ENCODE peak calls at places on chromosomes 11 and 22, in seven cellular contexts. H is upper lobe of right lung, P is lower lobe of right lung, I is tibial nerve, F is hepatocyte, R is ovary, U is HepG2. L is an unnamed sample. For H3K4me1, the result is how much of the 10 kb centered on the place peaks cover.

GRCh38 chr22:25749420-25750169 is 7.6 kb downstream of the MYO18B start:
- DNase-seq in H (no peak), P (no peak), I (no peak), F (no peak), R (no peak), U (no peak), L (no peak)

GRCh38 chr11:2914475-2915195 is 14.6 kb downstream of the PHLDA2 start:
- DNase-seq in H (peak), P (peak), I (no peak), F (no peak), R (no peak), U (no peak), L (no peak)

GRCh38 chr22:27273386-27273785 is 528.2 kb downstream of the MN1 start:
- DNase-seq in H (no peak), P (no peak), I (no peak), F (no peak), R (no peak), U (no peak), L (no peak)

GRCh38 chr11:8867856-8868705 is 42.9 kb upstream of the AKIP1 start:
- DNase-seq in H (no peak), P (no peak), I (no peak), F (no peak), R (no peak), U (peak), L (peak)

GRCh38 chr11:76977791-76978190 is 56.4 kb upstream of the B3GNT6 start:
- DNase-seq in H (no peak), P (no peak), I (no peak), F (no peak), R (no peak), U (no peak), L (no peak)

GRCh38 chr22:35064664-35065063 is 1.3 kb upstream of the ISX start:
- DNase-seq in H (no peak), P (no peak), I (no peak), F (peak), R (no peak), U (peak), L (peak)

GRCh38 chr22:48885919-48886305 is 941.8 kb downstream of the BRD1 start:
- DNase-seq in H (peak), P (peak), I (no peak), F (no peak), R (no peak), U (no peak), L (no peak)

GRCh38 chr11:130525307-130525706 is 76.9 kb downstream of the ADAMTS15 start:
- DNase-seq in H (no peak), P (no peak), I (no peak), F (no peak), R (no peak), U (no peak), L (no peak)

GRCh38 chr11:134399996-134400395 is 12.0 kb downstream of the B3GAT1 start:
- DNase-seq in H (no peak), P (no peak), I (no peak), F (no peak), R (no peak), U (no peak), L (no peak)

GRCh38 chr11:83069441-83070043 is 2.2 kb downstream of the RAB30 start:
- DNase-seq in H (no peak), P (no peak), I (no peak), F (no peak), R (no peak), U (no peak), L (no peak)

GRCh38 chr22:38098410-38099249 is 11.9 kb downstream of the BAIAP2L2 start:
- DNase-seq in H (no peak), P (peak), I (no peak), F (peak), R (no peak), U (no peak), L (no peak)

GRCh38 chr11:80937831-80938230 is 1497.0 kb upstream of the TENM4 start:
- DNase-seq in H (no peak), P (no peak), I (no peak), F (no peak), R (no peak), U (no peak), L (no peak)

GRCh38 chr11:9525116-9525515 is 48.4 kb upstream of the WEE1 start:
- DNase-seq in H (no peak), P (no peak), I (no peak), F (no peak), R (no peak), U (no peak), L (no peak)

GRCh38 chr22:36928181-36928580 is 14.8 kb downstream of the CSF2RB start:
- DNase-seq in H (no peak), P (no peak), I (no peak), F (no peak), R (no peak), U (no peak), L (no peak)

DNA sequence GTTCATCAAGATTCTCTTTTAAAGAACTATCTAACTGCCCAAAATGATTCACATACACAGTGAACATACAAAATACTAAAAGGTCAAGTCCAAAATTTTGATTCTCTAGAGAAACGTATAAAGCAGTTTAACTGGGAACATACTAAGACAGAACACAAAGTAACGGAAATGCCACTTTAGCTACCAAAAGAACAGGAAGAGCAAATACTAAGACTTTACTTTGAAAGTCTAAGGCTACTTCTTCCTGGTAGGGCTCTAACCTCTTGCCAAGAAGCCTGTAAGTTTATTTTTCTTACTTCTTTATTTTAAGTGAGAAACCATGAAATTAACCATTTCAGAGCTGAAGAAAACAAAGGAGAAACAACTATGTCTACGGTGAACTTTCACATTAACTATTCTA is 6.2 kb downstream of the PICALM start:
- DNase-seq in H (no peak), P (no peak), I (no peak), F (no peak), R (no peak), U (no peak), L (no peak)
- H3K4me3 ChIP-seq in H (peak), P (peak), I (no peak), F (no peak), R (no peak), U (no peak), L (no peak)

DNA sequence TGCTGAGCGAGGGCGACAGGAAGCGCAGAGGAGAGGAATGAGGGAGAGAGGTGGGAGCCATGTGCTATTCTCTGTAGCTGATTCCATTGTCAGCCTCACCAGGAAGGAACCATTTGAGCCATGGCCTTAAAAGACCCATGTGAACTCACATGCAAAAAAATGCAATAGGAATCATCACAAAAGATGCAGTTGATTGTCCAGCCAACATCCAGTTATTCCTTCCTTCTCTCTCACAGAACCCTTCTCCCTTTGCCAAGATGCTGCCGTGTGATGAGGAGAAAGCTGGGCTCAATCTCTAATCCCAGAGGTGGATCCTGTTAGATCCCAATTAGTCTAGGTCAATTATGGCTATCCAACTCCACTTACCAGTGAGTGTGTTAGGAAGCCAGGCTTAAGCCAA is 58.2 kb upstream of the RRAS2 start:
- DNase-seq in H (no peak), P (no peak), I (no peak), F (no peak), R (no peak), U (no peak), L (no peak)
- H3K4me1 ChIP-seq in H (under half), P (under half), I (under half), F (under half), R (under half), U (under half), L (under half)

GRCh38 chr11:62926669-62927455 is 5.7 kb upstream of the CHRM1 start:
- DNase-seq in H (no peak), P (no peak), I (no peak), F (no peak), R (no peak), U (no peak), L (no peak)
- H3K4me3 ChIP-seq in H (no peak), P (no peak), I (peak), F (peak), R (no peak), U (no peak), L (no peak)

DNA sequence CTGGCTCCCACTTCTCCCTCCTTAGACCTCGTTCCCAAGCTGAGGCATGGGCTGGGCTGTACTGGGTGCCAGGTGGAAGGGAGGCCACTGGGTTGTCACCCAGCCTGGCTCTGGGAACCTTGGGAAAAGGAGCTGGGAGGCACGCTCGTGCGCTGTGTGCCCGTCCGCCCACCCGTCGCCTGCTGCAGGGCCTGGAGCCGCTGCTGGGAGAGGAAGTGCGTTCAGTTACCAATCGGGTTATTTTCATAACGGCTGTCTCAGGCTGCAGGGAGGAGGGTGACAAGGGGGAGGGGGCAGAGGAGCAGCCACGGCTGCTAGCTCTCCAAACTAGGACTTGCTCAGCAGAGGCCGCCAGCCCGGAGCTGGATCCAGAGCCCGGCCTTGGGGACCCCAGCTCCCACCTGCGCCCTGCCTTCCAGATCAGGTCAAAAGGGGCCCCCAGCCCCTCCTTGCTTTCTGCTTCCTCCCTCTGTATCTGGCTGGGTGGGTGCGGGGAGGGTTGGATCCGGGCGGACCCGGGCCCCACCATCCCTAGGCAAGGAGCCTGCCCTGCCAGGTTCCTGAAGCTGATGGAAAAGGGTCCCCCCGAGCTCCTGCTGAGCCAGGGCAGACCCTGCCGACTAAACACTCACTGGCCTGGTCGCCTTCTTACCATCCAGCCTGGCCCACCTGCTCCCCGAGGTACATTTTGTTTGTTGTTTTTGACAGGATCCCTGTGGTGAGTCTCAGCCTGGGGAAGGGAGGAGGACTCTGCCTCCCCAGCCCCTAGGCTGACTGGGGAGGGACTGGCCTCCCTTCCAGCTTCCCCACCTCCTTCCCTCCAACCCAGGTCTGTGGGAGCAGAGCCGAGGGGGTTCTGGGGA is 14.3 kb downstream of the DGKZ start:
- DNase-seq in H (peak), P (peak), I (no peak), F (no peak), R (peak), U (no peak), L (no peak)
- H3K4me1 ChIP-seq in H (under half), P (half or more), I (under half), F (under half), R (under half), U (under half), L (under half)

GRCh38 chr22:20963201-20964052 is 3.6 kb upstream of the AIFM3 start:
- DNase-seq in H (no peak), P (no peak), I (no peak), F (no peak), R (no peak), U (peak), L (no peak)

GRCh38 chr22:20965888-20966855 is 883 bp upstream of the AIFM3 start:
- DNase-seq in H (no peak), P (no peak), I (no peak), F (no peak), R (no peak), U (no peak), L (no peak)

GRCh38 chr22:20965104-20965887 is 1.8 kb upstream of the AIFM3 start:
- DNase-seq in H (no peak), P (no peak), I (no peak), F (no peak), R (no peak), U (no peak), L (no peak)

GRCh38 chr22:20964090-20964798 is 2.8 kb upstream of the AIFM3 start:
- DNase-seq in H (no peak), P (no peak), I (no peak), F (no peak), R (no peak), U (no peak), L (no peak)

GRCh38 chr22:20964799-20965103 is 2.3 kb upstream of the AIFM3 start:
- DNase-seq in H (no peak), P (no peak), I (no peak), F (no peak), R (no peak), U (no peak), L (no peak)
- H3K4me3 ChIP-seq in H (no peak), P (peak), I (peak), F (peak), R (no peak), U (peak), L (peak)